ENCODE peak calls at places on chromosomes 3 and 15, in six cellular contexts. K, P, R, T, Q and I are unnamed samples.

GRCh38 chr15:52050416-52050815 is 31.4 kb downstream of the MAPK6 start:
- DNase-seq in Q (no peak), K (peak), T (no peak), P (no peak), R (no peak), I (no peak)

GRCh38 chr3:98038241-98038640 is 3.1 kb upstream of the GABRR3 start:
- DNase-seq in K (no peak), T (no peak), R (no peak), Q (no peak), P (no peak), I (no peak)

GRCh38 chr15:70528270-70528706 is 235.1 kb downstream of the UACA start:
- DNase-seq in K (no peak), P (no peak), R (no peak), Q (no peak), T (no peak), I (no peak)

GRCh38 chr3:42205800-42206514 is 60.0 kb downstream of the CCK start:
- DNase-seq in Q (no peak), T (no peak), K (no peak), R (no peak), P (no peak), I (no peak)

GRCh38 chr3:149364624-149365023 is 12.8 kb downstream of the TM4SF1 start:
- DNase-seq in Q (no peak), T (no peak), K (no peak), P (no peak), R (no peak), I (no peak)

GRCh38 chr3:49162751-49163419 is 3.2 kb downstream of the CCDC71 start:
- DNase-seq in K (no peak), P (no peak), Q (no peak), T (no peak), R (no peak), I (no peak)

GRCh38 chr15:98292442-98293240 is 332.1 kb downstream of the ARRDC4 start:
- DNase-seq in R (no peak), Q (peak), P (no peak), K (peak), T (peak), I (no peak)

GRCh38 chr3:9193211-9193610 is 56.2 kb downstream of the SRGAP3 start:
- DNase-seq in R (no peak), P (no peak), T (no peak), K (no peak), Q (no peak), I (no peak)

GRCh38 chr3:15610083-15610482 is 8.5 kb downstream of the BTD start:
- DNase-seq in K (peak), Q (no peak), P (peak), T (no peak), R (no peak), I (peak)

GRCh38 chr15:78108300-78109084 is 16.1 kb downstream of the SH2D7 start:
- DNase-seq in Q (peak), K (peak), R (peak), T (peak), P (no peak), I (peak)

GRCh38 chr15:29631076-29632070 is 190.9 kb downstream of the TJP1 start:
- DNase-seq in P (no peak), R (no peak), T (no peak), Q (no peak), K (no peak), I (no peak)

GRCh38 chr3:196947136-196947859 is 5.0 kb upstream of the NCBP2 start:
- DNase-seq in R (no peak), Q (no peak), P (no peak), K (no peak), T (no peak), I (no peak)

GRCh38 chr3:107346559-107346958 is 30.7 kb upstream of the CCDC54 start:
- DNase-seq in T (no peak), K (peak), R (no peak), P (no peak), Q (no peak), I (no peak)

GRCh38 chr15:25179673-25180511 is 225.1 kb downstream of the SNRPN start:
- DNase-seq in Q (no peak), P (no peak), T (peak), R (no peak), K (no peak), I (no peak)

GRCh38 chr3:53056442-53056841 is 10.6 kb upstream of the SFMBT1 start:
- DNase-seq in K (no peak), Q (no peak), R (no peak), P (no peak), T (no peak), I (no peak)

GRCh38 chr3:48472923-48473616 is 26.5 kb downstream of the ATRIP start:
- DNase-seq in R (peak), T (peak), P (peak), Q (peak), K (peak), I (peak)

GRCh38 chr15:70974004-70974832 is 81.6 kb downstream of the LRRC49 start:
- DNase-seq in P (peak), R (peak), Q (no peak), T (no peak), K (peak), I (peak)

GRCh38 chr15:97947465-97948262 is 12.8 kb upstream of the ARRDC4 start:
- DNase-seq in P (peak), Q (no peak), R (no peak), T (no peak), K (peak), I (no peak)

GRCh38 chr15:56693761-56694160 is 39.5 kb downstream of the ZNF280D start:
- DNase-seq in R (peak), T (no peak), K (no peak), Q (no peak), P (no peak), I (no peak)

GRCh38 chr15:29671308-29671981 is 150.8 kb downstream of the TJP1 start:
- DNase-seq in K (no peak), R (no peak), Q (no peak), T (no peak), P (no peak), I (no peak)

GRCh38 chr3:172680684-172681083 is 30.2 kb downstream of the NCEH1 start:
- DNase-seq in K (no peak), Q (no peak), P (no peak), T (no peak), R (no peak), I (peak)

GRCh38 chr15:46768287-46768686 is 949.0 kb upstream of the SEMA6D start:
- DNase-seq in Q (no peak), P (no peak), K (no peak), T (no peak), R (no peak), I (no peak)

GRCh38 chr3:16300282-16300681 is 35.3 kb downstream of the OXNAD1 start:
- DNase-seq in R (no peak), Q (no peak), T (no peak), P (peak), K (no peak), I (no peak)